ENCODE peak calls at places on chromosome 11, in six cellular contexts. L, E, V, D, J and B are unnamed samples.

GRCh38 chr11:96464695-96465307 is 75.0 kb downstream of the JRKL start:
- DNase-seq in V (no peak), L (no peak), D (peak; percentile 90), J (peak; percentile 64), E (peak; percentile 57), B (peak; percentile 41)

GRCh38 chr11:46352063-46352841 is 5.0 kb downstream of the DGKZ start:
- DNase-seq in J (peak; percentile 30), D (peak; percentile 26), E (no peak), V (peak; percentile 88), L (peak; percentile 91), B (no peak)

GRCh38 chr11:117985953-117986887 is at the start of gene IL10RA:
- DNase-seq in J (peak; percentile 78), E (peak; percentile 22), D (no peak), L (peak; percentile 78), V (peak; percentile 83), B (no peak)

GRCh38 chr11:9664276-9665171 is 647 bp downstream of the SWAP70 start:
- DNase-seq in L (peak; percentile 44), E (peak; percentile 30), J (peak; percentile 65), D (peak; percentile 32), V (peak; percentile 10), B (no peak)

GRCh38 chr11:35398881-35399280 is 20.5 kb downstream of the SLC1A2 start:
- DNase-seq in E (no peak), J (no peak), V (no peak), D (no peak), L (no peak), B (no peak)

GRCh38 chr11:29279716-29280115 is 737.1 kb downstream of the KCNA4 start:
- DNase-seq in J (no peak), D (no peak), V (no peak), E (no peak), L (no peak), B (no peak)

GRCh38 chr11:77066229-77067023 is at the start of gene CAPN5:
- DNase-seq in L (peak; percentile 95), J (peak; percentile 95), D (peak; percentile 97), E (peak; percentile 80), V (peak; percentile 93), B (no peak)

GRCh38 chr11:64224151-64224890 is 1.7 kb downstream of the TRPT1 start:
- DNase-seq in V (no peak), D (peak; percentile 49), J (no peak), L (no peak), E (no peak), B (no peak)

GRCh38 chr11:122523841-122524531 is 131.5 kb upstream of the UBASH3B start:
- DNase-seq in V (no peak), J (no peak), D (no peak), E (no peak), L (no peak), B (no peak)

GRCh38 chr11:134925432-134925831 is 513.4 kb upstream of the B3GAT1 start:
- DNase-seq in V (no peak), D (no peak), L (no peak), E (no peak), J (no peak), B (no peak)

GRCh38 chr11:68370211-68371111 is 58.1 kb downstream of the LRP5 start:
- DNase-seq in V (no peak), J (no peak), L (no peak), E (no peak), D (no peak), B (no peak)

GRCh38 chr11:85815186-85815911 is 4.4 kb upstream of the SYTL2 start:
- DNase-seq in J (no peak), D (peak; percentile 89), E (peak; percentile 84), V (no peak), L (no peak), B (no peak)

GRCh38 chr11:133504906-133505305 is 27.4 kb downstream of the OPCML start:
- DNase-seq in L (no peak), D (no peak), J (no peak), E (no peak), V (no peak), B (no peak)

GRCh38 chr11:15627560-15627959 is 512.8 kb downstream of the INSC start:
- DNase-seq in V (no peak), J (no peak), L (no peak), D (peak; percentile 2), E (peak; percentile 56), B (peak; percentile 52)

GRCh38 chr11:61127991-61128390 is 25.7 kb downstream of the CD5 start:
- DNase-seq in D (no peak), E (no peak), L (no peak), V (no peak), J (no peak), B (no peak)

GRCh38 chr11:125071408-125071807 is 8.3 kb downstream of the SLC37A2 start:
- DNase-seq in L (no peak), E (no peak), V (no peak), D (peak; percentile 62), J (no peak), B (no peak)

GRCh38 chr11:57781529-57781943 is 19.9 kb downstream of the CTNND1 start:
- DNase-seq in J (no peak), D (peak; percentile 96), E (no peak), V (no peak), L (peak; percentile 92), B (no peak)

GRCh38 chr11:30125461-30125860 is 105.4 kb upstream of the FSHB start:
- DNase-seq in J (no peak), V (no peak), E (no peak), L (no peak), D (no peak), B (no peak)

GRCh38 chr11:62217191-62217748 is 8.8 kb downstream of the SCGB2A1 start:
- DNase-seq in D (peak; percentile 66), J (peak; percentile 31), V (no peak), E (no peak), L (no peak), B (no peak)
- TF ChIP-seq CTCF in D (peak; percentile 89), J (peak; percentile 38), V (peak; percentile 51), E (peak; percentile 38), L (no peak), B (peak; percentile 69)

DNA sequence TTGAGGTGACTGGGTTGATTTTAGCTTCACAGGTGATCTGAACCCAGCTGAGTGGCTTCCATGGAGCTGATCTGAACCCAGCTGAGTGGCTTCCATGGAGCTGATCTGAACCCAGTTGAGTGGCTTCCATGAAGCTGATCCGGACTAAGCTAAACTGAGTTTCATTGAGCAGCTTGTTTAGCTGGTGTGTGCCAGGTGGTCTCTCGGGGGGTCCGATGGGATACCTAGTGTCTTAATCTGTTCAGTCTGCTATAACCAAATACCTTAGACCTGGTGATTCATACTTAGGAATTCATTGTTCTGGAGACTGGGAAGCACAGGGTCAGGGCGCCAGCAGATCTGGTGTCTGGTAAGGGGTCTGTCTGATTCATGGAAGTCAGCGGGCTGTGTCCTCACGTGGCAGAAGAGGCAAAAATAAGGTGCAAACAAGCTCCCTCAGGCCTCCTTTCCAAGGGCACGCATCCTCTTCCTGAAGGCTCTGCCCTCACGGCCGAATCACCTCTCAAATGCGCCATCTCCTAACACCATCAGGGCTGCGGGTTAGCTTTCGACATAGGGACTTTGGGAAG is 52.5 kb upstream of the KCNQ1OT1 start:
- DNase-seq in D (peak; percentile 53), V (peak; percentile 4), J (no peak), E (peak; percentile 67), L (peak; percentile 3), B (peak; percentile 70)
- H3K4me3 ChIP-seq in D (no peak overlapping the region), V (no peak overlapping the region), J (no peak overlapping the region), E (no peak overlapping the region), L (no peak overlapping the region), B (no peak overlapping the region)

DNA sequence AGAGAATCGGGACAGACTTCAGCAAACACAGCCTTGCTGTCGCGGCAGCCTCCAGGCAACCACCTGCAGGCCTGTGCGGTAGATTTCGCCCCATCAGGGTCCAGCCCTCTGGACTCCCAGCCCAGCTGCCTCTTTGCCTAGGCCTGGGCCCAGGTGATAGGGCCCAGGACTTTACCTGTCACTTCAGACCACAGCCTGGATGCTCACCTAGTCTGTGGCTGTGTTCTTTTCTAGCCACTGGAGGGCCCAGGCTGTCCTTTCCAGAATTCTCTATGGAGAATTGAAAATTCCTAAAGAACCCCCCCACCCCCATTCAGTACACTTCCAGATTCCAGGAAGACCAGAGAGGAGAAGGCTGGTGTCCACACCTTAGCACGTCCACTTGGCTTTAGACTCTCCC is 30.6 kb upstream of the RAB1B start:
- DNase-seq in E (no peak), L (no peak), D (no peak), V (no peak), J (no peak), B (no peak)
- TF ChIP-seq CTCF in E (no peak), L (no peak), D (peak; percentile 19), V (no peak), J (no peak), B (peak; percentile 11)

GRCh38 chr11:83033367-83033766 is 38.3 kb downstream of the RAB30 start:
- DNase-seq in V (no peak), L (no peak), D (no peak), E (no peak), J (no peak), B (no peak)
- H3K4me3 ChIP-seq in V (peak overlapping the region; percentile 36), L (no peak overlapping the region), D (no peak overlapping the region), E (peak overlapping the region; percentile 48), J (no peak overlapping the region), B (no peak overlapping the region)

DNA sequence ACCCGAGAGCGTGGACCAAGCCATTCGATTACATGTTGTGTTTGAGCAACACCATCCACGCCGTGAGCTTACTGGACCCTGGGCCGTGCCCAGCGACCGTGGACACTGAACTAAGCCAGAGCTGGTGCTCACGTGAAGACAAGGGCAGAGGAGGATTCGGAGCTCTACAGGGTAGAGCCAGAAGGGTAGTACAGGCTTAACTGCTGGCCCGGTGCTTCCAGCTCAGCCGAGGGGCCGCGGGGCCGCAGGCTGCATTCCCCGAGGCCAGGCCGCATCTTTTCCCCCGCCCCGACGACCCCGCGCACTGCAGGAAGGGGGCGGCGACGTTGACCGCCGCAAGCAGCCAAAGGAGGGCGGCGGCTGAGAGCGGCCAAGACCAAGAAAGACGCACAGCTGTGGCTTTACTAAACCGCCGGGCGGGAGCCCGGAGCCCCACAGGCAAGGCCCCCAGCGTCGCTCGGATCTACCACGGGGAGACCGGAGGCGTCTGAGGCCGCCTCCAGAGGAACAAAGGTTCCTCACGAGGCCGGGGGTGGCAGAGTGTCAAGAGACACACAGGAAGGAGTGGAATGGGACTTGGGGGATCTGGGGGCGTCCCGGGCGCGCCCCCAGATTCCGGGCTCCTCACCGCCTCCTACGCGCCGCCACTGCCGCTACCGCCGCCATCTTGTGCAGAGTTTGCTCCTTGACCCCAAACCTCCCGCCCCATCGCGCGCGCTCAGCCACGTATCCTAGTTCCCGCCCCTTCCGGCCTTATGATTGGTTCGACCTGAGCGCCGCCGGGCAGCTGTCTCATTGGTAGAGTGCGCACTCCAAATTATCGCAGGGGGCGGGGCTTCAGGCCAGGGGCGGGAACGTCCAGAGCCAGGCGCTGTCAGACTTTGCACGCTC is at the start of gene GANAB:
- DNase-seq in V (peak; percentile 99), J (peak; percentile 97), L (peak; percentile 99), E (peak; percentile 91), D (peak; percentile 99), B (peak; percentile 64)
- TF ChIP-seq CTCF in V (no peak), J (no peak), L (no peak), E (no peak), D (no peak), B (no peak)

GRCh38 chr11:44858796-44859527 is 91.7 kb downstream of the TP53I11 start:
- DNase-seq in E (no peak), L (no peak), D (no peak), J (no peak), V (no peak), B (no peak)
- H3K4me3 ChIP-seq in E (no peak overlapping the region), L (no peak overlapping the region), D (no peak overlapping the region), J (no peak overlapping the region), V (no peak overlapping the region), B (no peak overlapping the region)

GRCh38 chr11:101862410-101863233 is 52.2 kb upstream of the CEP126 start:
- DNase-seq in L (no peak), E (peak; percentile 61), D (peak; percentile 71), V (peak; percentile 33), J (peak; percentile 71), B (peak; percentile 60)
- TF ChIP-seq CTCF in L (no peak), E (peak; percentile 58), D (peak; percentile 91), V (peak; percentile 54), J (peak; percentile 58), B (peak; percentile 80)